ENCODE peak calls at places on chromosomes 1 and 21, in ten cellular contexts. L, F, U, J, Y, V, H, S, Z and X are unnamed samples.

GRCh38 chr1:244210884-244211558 is 159.9 kb downstream of the ZBTB18 start:
- DNase-seq in L (peak), F (no peak), U (no peak), J (peak), Y (no peak), V (no peak), H (no peak), S (no peak), Z (no peak), X (no peak)

GRCh38 chr1:167186771-167187170 is 33.9 kb upstream of the POU2F1 start:
- DNase-seq in L (no peak), F (no peak), U (no peak), J (peak), Y (no peak), V (no peak), H (no peak), S (no peak), Z (no peak), X (no peak)

GRCh38 chr21:38927776-38928175 is 122.0 kb downstream of the ETS2 start:
- DNase-seq in L (no peak), F (no peak), U (no peak), J (no peak), Y (no peak), V (no peak), H (no peak), S (no peak), Z (no peak), X (no peak)

GRCh38 chr1:68183895-68184294 is 48.4 kb downstream of the WLS start:
- DNase-seq in L (no peak), F (no peak), U (peak), J (no peak), Y (no peak), V (no peak), H (no peak), S (no peak), Z (no peak), X (no peak)

GRCh38 chr1:24925082-24925779 is 4.8 kb downstream of the RUNX3 start:
- DNase-seq in L (no peak), F (no peak), U (no peak), J (no peak), Y (no peak), V (no peak), H (peak), S (no peak), Z (peak), X (peak)

GRCh38 chr1:94622757-94623156 is 81.2 kb upstream of the F3 start:
- DNase-seq in L (peak), F (peak), U (peak), J (no peak), Y (no peak), V (peak), H (no peak), S (no peak), Z (no peak), X (no peak)

GRCh38 chr1:31433396-31433930 is 20.4 kb downstream of the SERINC2 start:
- DNase-seq in L (no peak), F (no peak), U (no peak), J (no peak), Y (no peak), V (no peak), H (no peak), S (no peak), Z (no peak), X (no peak)

GRCh38 chr1:117240547-117240946 is 29.8 kb upstream of the VTCN1 start:
- DNase-seq in L (no peak), F (no peak), U (peak), J (no peak), Y (no peak), V (no peak), H (no peak), S (no peak), Z (no peak), X (no peak)

GRCh38 chr1:171984850-171985485 is 143.7 kb downstream of the DNM3 start:
- DNase-seq in L (peak), F (no peak), U (peak), J (no peak), Y (no peak), V (peak), H (peak), S (no peak), Z (peak), X (peak)

GRCh38 chr1:234911787-234912186 is 216.8 kb downstream of the TOMM20 start:
- DNase-seq in L (no peak), F (no peak), U (no peak), J (no peak), Y (no peak), V (no peak), H (no peak), S (no peak), Z (no peak), X (no peak)

GRCh38 chr21:15617968-15618367 is 111.8 kb upstream of the USP25 start:
- DNase-seq in L (peak), F (no peak), U (peak), J (no peak), Y (no peak), V (peak), H (no peak), S (no peak), Z (no peak), X (no peak)

GRCh38 chr1:92480813-92481597 is 5.7 kb downstream of the GFI1 start:
- DNase-seq in L (no peak), F (peak), U (no peak), J (no peak), Y (no peak), V (no peak), H (no peak), S (no peak), Z (no peak), X (no peak)

GRCh38 chr1:228278432-228278941 is 70.6 kb downstream of the OBSCN start:
- DNase-seq in L (no peak), F (no peak), U (no peak), J (no peak), Y (no peak), V (no peak), H (no peak), S (no peak), Z (no peak), X (no peak)

GRCh38 chr21:15408089-15408488 is 321.7 kb upstream of the USP25 start:
- DNase-seq in L (no peak), F (no peak), U (no peak), J (no peak), Y (no peak), V (no peak), H (peak), S (no peak), Z (peak), X (peak)

GRCh38 chr1:160827418-160827817 is 31.4 kb downstream of the LY9 start:
- DNase-seq in L (peak), F (no peak), U (peak), J (no peak), Y (no peak), V (peak), H (no peak), S (no peak), Z (no peak), X (no peak)

GRCh38 chr1:17207046-17207445 is 2.1 kb downstream of the PADI1 start:
- DNase-seq in L (no peak), F (peak), U (no peak), J (no peak), Y (peak), V (no peak), H (peak), S (no peak), Z (peak), X (peak)

DNA sequence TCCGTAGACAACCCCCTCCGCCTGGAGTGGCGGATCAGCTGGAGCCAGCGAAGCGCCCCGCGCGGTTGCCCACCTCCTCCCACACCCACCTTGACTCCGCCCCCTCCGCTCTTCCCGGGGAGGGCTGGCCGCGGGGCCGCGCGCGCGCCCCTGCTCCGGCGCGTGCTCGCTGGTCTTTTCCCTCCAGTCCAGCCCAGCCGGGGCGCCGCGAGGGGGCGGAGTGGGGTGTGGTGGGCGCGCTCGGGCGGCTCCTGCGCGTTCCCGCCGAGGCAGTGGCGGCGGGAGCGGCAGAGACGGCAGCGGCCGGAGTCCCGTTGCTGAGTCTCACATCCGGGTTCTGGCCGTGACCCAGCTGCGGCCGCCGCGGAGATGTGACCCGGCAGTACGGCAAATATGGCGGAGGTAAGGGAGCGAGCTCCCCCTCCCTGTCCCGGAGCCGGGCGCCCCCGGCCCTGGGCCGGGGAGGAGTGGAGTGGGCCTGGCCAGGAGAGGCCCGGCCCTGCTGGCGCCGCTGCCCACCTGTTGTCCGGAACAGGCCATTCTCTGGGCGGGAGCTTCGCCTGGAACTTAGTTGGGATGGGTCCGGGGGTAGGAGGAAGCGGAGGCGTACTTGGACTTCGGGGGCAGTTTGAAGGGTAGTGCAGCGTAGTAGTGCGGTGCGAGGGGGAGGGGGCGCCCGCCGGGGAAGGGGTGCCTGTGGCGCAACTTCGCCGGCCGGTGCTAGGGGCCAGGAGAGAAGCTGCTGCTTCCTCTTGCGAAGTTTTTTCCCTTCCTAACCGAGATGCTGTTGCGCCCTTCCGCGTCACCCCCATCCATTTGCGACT is 5.4 kb downstream of the MIER1 start:
- DNase-seq in L (peak), F (peak), U (peak), J (peak), Y (peak), V (peak), H (peak), S (peak), Z (peak), X (peak)
- TF ChIP-seq CTCF in L (no peak), F (peak), U (no peak), J (peak), Y (peak), V (peak), H (peak), S (peak), Z (peak), X (peak)

GRCh38 chr21:45034556-45035476 is 39.6 kb upstream of the ADARB1 start:
- DNase-seq in L (no peak), F (no peak), U (no peak), J (peak), Y (no peak), V (no peak), H (no peak), S (no peak), Z (no peak), X (no peak)
- TF ChIP-seq CTCF in L (no peak), F (no peak), U (no peak), J (no peak), Y (no peak), V (no peak), H (no peak), S (no peak), Z (no peak), X (no peak)

DNA sequence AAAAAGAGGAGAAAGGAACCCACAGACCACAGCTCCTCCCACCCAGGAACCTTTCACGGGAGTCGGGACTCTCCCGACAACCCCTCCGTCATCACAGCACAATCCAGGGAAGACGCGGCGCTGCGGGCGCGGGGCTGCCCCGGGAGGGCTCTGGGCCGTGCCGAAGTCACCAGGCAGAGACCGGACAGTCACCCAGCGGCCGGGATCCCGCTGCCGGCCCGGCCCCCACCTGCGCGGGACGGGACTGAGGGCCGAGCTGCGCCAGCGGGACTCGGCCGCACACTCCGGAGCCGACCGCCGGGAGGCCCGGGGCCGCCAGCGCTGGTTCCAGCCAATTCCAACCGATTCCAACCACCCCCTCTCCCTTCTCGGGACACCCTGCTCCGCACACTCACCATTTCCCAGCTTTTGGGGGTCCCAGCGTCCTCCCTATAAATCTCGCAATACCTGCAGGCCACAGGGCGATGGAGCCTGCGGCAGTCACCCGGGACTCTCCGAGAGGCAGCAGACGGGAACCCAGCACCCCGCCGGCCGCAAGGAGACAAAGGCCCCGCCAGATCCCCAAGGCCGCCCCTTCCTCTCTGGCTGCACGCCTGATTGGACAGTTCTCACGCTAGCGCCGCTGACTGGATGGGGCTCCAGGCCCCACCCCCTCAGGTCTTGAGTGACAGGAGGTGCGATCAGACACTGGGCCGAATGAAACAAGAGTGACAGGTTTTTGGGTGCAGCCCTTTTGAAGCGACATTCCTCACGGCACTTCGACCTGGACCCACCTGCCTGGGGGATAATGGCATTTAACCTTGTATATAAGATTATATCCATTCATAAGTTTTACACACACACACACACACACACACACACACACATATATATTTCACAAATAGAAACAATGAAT is at the start of gene ZNF695:
- DNase-seq in L (peak), F (peak), U (peak), J (peak), Y (peak), V (peak), H (peak), S (peak), Z (peak), X (peak)
- TF ChIP-seq CTCF in L (no peak), F (no peak), U (no peak), J (no peak), Y (no peak), V (no peak), H (no peak), S (no peak), Z (no peak), X (no peak)

GRCh38 chr1:166017395-166017794 is 149.4 kb downstream of the FAM78B start:
- DNase-seq in L (no peak), F (no peak), U (no peak), J (peak), Y (no peak), V (no peak), H (peak), S (no peak), Z (no peak), X (no peak)
- TF ChIP-seq CTCF in L (no peak), F (no peak), U (no peak), J (peak), Y (no peak), V (peak), H (peak), S (no peak), Z (peak), X (no peak)